ENCODE peak calls at places on chromosomes 13 and 19, in five cellular contexts. N is stomach, X is astrocyte, H is foreskin fibroblast, E is B cell. O is an unnamed sample.
A peak's percentile ranks its signal among the peaks of the same experiment; 100 is the strongest.

GRCh38 chr19:39502640-39503417 is 4.1 kb downstream of the DLL3 start:
- DNase-seq in N (peak; percentile 62), X (peak; percentile 45), H (peak; percentile 63), E (peak; percentile 56), O (peak; percentile 53)

GRCh38 chr19:42352216-42352892 is 26.9 kb downstream of the MEGF8 start:
- DNase-seq in N (no peak), X (no peak), H (no peak), E (peak; percentile 52), O (no peak)

GRCh38 chr13:98201178-98201577 is 24.1 kb upstream of the RNF113B start:
- DNase-seq in N (no peak), X (no peak), H (no peak), E (no peak), O (no peak)

GRCh38 chr19:38039966-38040365 is 133.0 kb downstream of the SIPA1L3 start:
- DNase-seq in N (no peak), X (peak; percentile 94), H (peak; percentile 94), E (no peak), O (no peak)

GRCh38 chr13:48682452-48682851 is 28.7 kb downstream of the CYSLTR2 start:
- DNase-seq in N (no peak), X (no peak), H (no peak), E (no peak), O (no peak)

GRCh38 chr13:95626768-95627167 is 17.7 kb downstream of the DZIP1 start:
- DNase-seq in N (no peak), X (no peak), H (no peak), E (no peak), O (no peak)

GRCh38 chr13:32445461-32445860 is 17.5 kb upstream of the N4BP2L1 start:
- DNase-seq in N (no peak), X (no peak), H (no peak), E (no peak), O (no peak)

GRCh38 chr19:48484247-48484893 is 15.2 kb downstream of the CYTH2 start:
- DNase-seq in N (no peak), X (no peak), H (no peak), E (no peak), O (no peak)

GRCh38 chr13:46668302-46668720 is 115.3 kb downstream of the LRCH1 start:
- DNase-seq in N (no peak), X (peak; percentile 91), H (peak; percentile 76), E (no peak), O (no peak)

GRCh38 chr13:79679334-79679733 is 198.4 kb downstream of the NDFIP2 start:
- DNase-seq in N (peak; percentile 81), X (peak; percentile 39), H (peak; percentile 55), E (peak; percentile 46), O (peak; percentile 51)

GRCh38 chr13:102974574-102975195 is 91.5 kb downstream of the SLC10A2 start:
- DNase-seq in N (no peak), X (no peak), H (no peak), E (no peak), O (no peak)

GRCh38 chr13:112140366-112140765 is 73.4 kb downstream of the SOX1 start:
- DNase-seq in N (peak; percentile 3), X (no peak), H (no peak), E (no peak), O (no peak)

GRCh38 chr13:33450956-33451709 is 165.6 kb upstream of the STARD13 start:
- DNase-seq in N (peak; percentile 32), X (no peak), H (no peak), E (no peak), O (no peak)

GRCh38 chr19:4575267-4575793 is 15.8 kb upstream of the SEMA6B start:
- DNase-seq in N (no peak), X (peak; percentile 78), H (peak; percentile 89), E (no peak), O (no peak)

GRCh38 chr13:34822681-34823080 is 119.4 kb upstream of the NBEA start:
- DNase-seq in N (no peak), X (no peak), H (no peak), E (no peak), O (no peak)

GRCh38 chr13:100512422-100512821 is 76.2 kb downstream of the GGACT start:
- DNase-seq in N (no peak), X (peak; percentile 46), H (no peak), E (no peak), O (no peak)

GRCh38 chr19:29277107-29277506 is 64.2 kb upstream of the UQCRFS1 start:
- DNase-seq in N (no peak), X (no peak), H (no peak), E (no peak), O (no peak)

GRCh38 chr13:54210397-54211050 is 1181.9 kb downstream of the OLFM4 start:
- DNase-seq in N (no peak), X (no peak), H (no peak), E (no peak), O (no peak)

GRCh38 chr13:40247845-40248244 is 418.6 kb downstream of the FOXO1 start:
- DNase-seq in N (no peak), X (no peak), H (peak; percentile 35), E (no peak), O (no peak)

GRCh38 chr13:36346222-36347083 is at the start of gene SPART:
- DNase-seq in N (peak; percentile 93), X (peak; percentile 70), H (peak; percentile 95), E (peak; percentile 86), O (peak; percentile 82)

GRCh38 chr13:62710766-62711165 is 1295.1 kb upstream of the PCDH20 start:
- DNase-seq in N (no peak), X (no peak), H (no peak), E (no peak), O (no peak)

GRCh38 chr19:57010541-57010940 is 109.2 kb upstream of the USP29 start:
- DNase-seq in N (no peak), X (no peak), H (no peak), E (no peak), O (no peak)

GRCh38 chr19:10305139-10305806 is 4.3 kb downstream of the ZGLP1 start:
- DNase-seq in N (no peak), X (peak; percentile 43), H (peak; percentile 76), E (no peak), O (no peak)

GRCh38 chr19:13053761-13054604 is 48.7 kb downstream of the LYL1 start:
- DNase-seq in N (peak; percentile 89), X (peak; percentile 97), H (peak; percentile 97), E (no peak), O (peak; percentile 50)

GRCh38 chr19:8609210-8610040 is 1.1 kb downstream of the ADAMTS10 start:
- DNase-seq in N (peak; percentile 30), X (peak; percentile 81), H (peak; percentile 51), E (no peak), O (peak; percentile 54)

GRCh38 chr19:52665047-52665446 is 26.9 kb upstream of the ZNF83 start:
- DNase-seq in N (no peak), X (no peak), H (no peak), E (no peak), O (no peak)

GRCh38 chr13:110134801-110135200 is 172.2 kb downstream of the COL4A1 start:
- DNase-seq in N (no peak), X (no peak), H (no peak), E (no peak), O (no peak)

GRCh38 chr13:48775804-48776203 is 122.1 kb downstream of the CYSLTR2 start:
- DNase-seq in N (no peak), X (peak; percentile 97), H (peak; percentile 95), E (no peak), O (no peak)

GRCh38 chr13:111903143-111903542 is 163.8 kb upstream of the SOX1 start:
- DNase-seq in N (no peak), X (no peak), H (no peak), E (no peak), O (no peak)

GRCh38 chr13:46603165-46603603 is 50.2 kb downstream of the LRCH1 start:
- DNase-seq in N (no peak), X (no peak), H (no peak), E (no peak), O (no peak)

GRCh38 chr19:41595890-41596280 is 19.9 kb downstream of the CEACAM21 start:
- DNase-seq in N (no peak), X (no peak), H (no peak), E (no peak), O (no peak)

GRCh38 chr13:48562296-48563066 is 29.6 kb upstream of the RCBTB2 start:
- DNase-seq in N (no peak), X (peak; percentile 31), H (no peak), E (peak; percentile 85), O (no peak)

GRCh38 chr13:88377852-88378251 is 706.7 kb downstream of the SLITRK5 start:
- DNase-seq in N (no peak), X (no peak), H (no peak), E (no peak), O (no peak)

GRCh38 chr13:71210861-71211260 is 656.1 kb downstream of the DACH1 start:
- DNase-seq in N (no peak), X (no peak), H (no peak), E (no peak), O (no peak)

DNA sequence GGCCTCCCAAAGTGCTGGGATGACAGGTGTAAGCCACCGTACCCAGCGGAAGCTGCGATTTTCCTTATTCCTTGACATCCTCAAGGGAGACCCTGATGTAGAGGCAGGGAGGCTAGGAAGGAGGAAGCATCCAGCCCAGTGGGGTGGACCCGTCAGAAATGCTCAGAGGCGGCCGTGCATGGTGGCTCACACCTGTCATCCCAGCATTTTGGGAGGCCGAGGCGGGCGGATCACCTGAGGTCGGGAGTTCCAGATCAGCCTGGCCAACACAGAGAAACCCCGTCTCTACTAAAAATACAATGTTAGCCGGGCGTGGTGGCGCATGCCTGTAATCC is 11.6 kb downstream of the GZMM start:
- DNase-seq in N (no peak), X (no peak), H (no peak), E (no peak), O (no peak)
- TF ChIP-seq CTCF in N (no peak), X (no peak), H (no peak), E (no peak), O (no peak)

GRCh38 chr19:54232552-54232934 is 9.7 kb upstream of the LILRB3 start:
- DNase-seq in N (no peak), X (no peak), H (no peak), E (no peak), O (no peak)
- TF ChIP-seq CTCF in N (no peak), X (no peak), H (no peak), E (no peak), O (no peak)

GRCh38 chr13:78660130-78660857 is 1.3 kb upstream of the OBI1 start:
- DNase-seq in N (no peak), X (no peak), H (no peak), E (no peak), O (no peak)
- TF ChIP-seq CTCF in N (no peak), X (no peak), H (no peak), E (no peak), O (no peak)

GRCh38 chr13:37985281-37985680 is 115.7 kb upstream of the TRPC4 start:
- DNase-seq in N (no peak), X (no peak), H (no peak), E (no peak), O (no peak)

GRCh38 chr13:37981932-37982331 is 112.4 kb upstream of the TRPC4 start:
- DNase-seq in N (no peak), X (no peak), H (no peak), E (no peak), O (no peak)

GRCh38 chr13:37978680-37979079 is 109.1 kb upstream of the TRPC4 start:
- DNase-seq in N (no peak), X (no peak), H (no peak), E (no peak), O (no peak)

DNA sequence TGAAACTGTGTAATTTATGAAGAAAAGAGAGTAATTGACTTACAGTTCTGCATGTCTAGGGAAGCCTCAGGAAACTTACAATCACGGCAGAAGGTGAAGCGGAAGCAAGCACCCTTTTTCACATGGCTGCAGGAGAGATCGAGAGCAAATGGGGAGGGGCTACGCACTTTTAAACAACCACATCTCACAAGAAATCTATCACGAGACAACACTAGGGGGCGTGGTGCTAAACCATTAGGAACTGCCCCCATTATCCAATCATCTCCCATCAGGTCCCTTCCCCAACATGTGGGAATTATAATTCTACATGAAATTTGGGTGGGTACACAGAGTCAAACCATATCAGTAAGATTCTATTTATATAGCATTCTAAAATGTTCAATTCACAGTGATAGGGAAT is 114.8 kb upstream of the TRPC4 start:
- DNase-seq in N (no peak), X (no peak), H (no peak), E (no peak), O (no peak)
- TF ChIP-seq CTCF in N (no peak), X (no peak), H (no peak), E (no peak), O (no peak)

O was measured in progenitor cell of endocrine pancreas.